ENCODE peak calls at places on chromosomes 13 and 19, in eight cellular contexts. A, C, O, B, W, R, U and Y are unnamed samples.

GRCh38 chr13:59587971-59588716 is 575.6 kb downstream of the DIAPH3 start:
- DNase-seq in A (no peak), C (no peak), O (no peak), B (no peak), W (no peak), R (no peak), U (no peak), Y (no peak)

GRCh38 chr13:99698816-99699099 is 197.5 kb downstream of the TM9SF2 start:
- DNase-seq in A (no peak), C (no peak), O (no peak), B (no peak), W (no peak), R (no peak), U (no peak), Y (no peak)

GRCh38 chr13:97334690-97335089 is 99.3 kb upstream of the RAP2A start:
- DNase-seq in A (no peak), C (no peak), O (no peak), B (no peak), W (no peak), R (no peak), U (no peak), Y (no peak)

GRCh38 chr13:32323912-32324311 is 8.6 kb downstream of the BRCA2 start:
- DNase-seq in A (no peak), C (no peak), O (no peak), B (no peak), W (no peak), R (no peak), U (no peak), Y (no peak)

GRCh38 chr13:77535448-77535847 is at the start of gene SCEL:
- DNase-seq in A (no peak), C (no peak), O (no peak), B (no peak), W (no peak), R (no peak), U (no peak), Y (no peak)

GRCh38 chr19:54478677-54479266 is 5.7 kb upstream of the CDC42EP5 start:
- DNase-seq in A (peak), C (no peak), O (no peak), B (peak), W (no peak), R (no peak), U (no peak), Y (no peak)

GRCh38 chr13:109904218-109904617 is 117.8 kb upstream of the IRS2 start:
- DNase-seq in A (no peak), C (no peak), O (no peak), B (no peak), W (no peak), R (no peak), U (no peak), Y (no peak)

GRCh38 chr13:31627097-31627496 is 112.2 kb upstream of the RXFP2 start:
- DNase-seq in A (no peak), C (no peak), O (no peak), B (no peak), W (no peak), R (no peak), U (peak), Y (no peak)

GRCh38 chr19:18292460-18292809 is 11.0 kb upstream of the JUND start:
- DNase-seq in A (no peak), C (no peak), O (no peak), B (peak), W (no peak), R (no peak), U (no peak), Y (no peak)